ENCODE peak calls at places on chromosome 13, in eight cellular contexts. A, Q, I, U, T, F, C and Y are unnamed samples.

GRCh38 chr13:76812206-76812882 is 73.9 kb downstream of the KCTD12 start:
- DNase-seq in I (no peak), U (no peak), C (no peak), Q (peak), A (no peak), F (no peak), T (peak), Y (peak)

GRCh38 chr13:75372517-75372916 is 109.5 kb downstream of the TBC1D4 start:
- DNase-seq in A (no peak), C (no peak), I (peak), F (no peak), T (peak), Q (peak), U (no peak), Y (no peak)

GRCh38 chr13:77876176-77876575 is 42.5 kb downstream of the EDNRB start:
- DNase-seq in F (no peak), T (peak), A (no peak), U (no peak), C (no peak), Q (peak), I (no peak), Y (peak)

GRCh38 chr13:48561461-48562224 is 28.8 kb upstream of the RCBTB2 start:
- DNase-seq in F (no peak), A (peak), U (no peak), Q (no peak), I (no peak), C (no peak), T (no peak), Y (no peak)

GRCh38 chr13:51125495-51126226 is 14.6 kb upstream of the C13orf42 start:
- DNase-seq in C (peak), A (peak), Q (peak), I (peak), T (peak), F (peak), U (no peak), Y (peak)

GRCh38 chr13:78540424-78540823 is 62.9 kb downstream of the POU4F1 start:
- DNase-seq in U (no peak), T (no peak), I (no peak), A (no peak), F (no peak), C (no peak), Q (no peak), Y (no peak)

GRCh38 chr13:111429064-111429558 is 108.7 kb downstream of the TEX29 start:
- DNase-seq in Q (peak), F (no peak), U (no peak), A (no peak), I (peak), C (peak), T (peak), Y (no peak)

GRCh38 chr13:40187324-40187795 is 479.1 kb downstream of the FOXO1 start:
- DNase-seq in T (no peak), C (no peak), U (no peak), I (no peak), F (no peak), A (no peak), Q (no peak), Y (no peak)

GRCh38 chr13:77325371-77325941 is 1.4 kb downstream of the MYCBP2 start:
- DNase-seq in A (no peak), I (no peak), F (no peak), U (no peak), C (no peak), Q (peak), T (peak), Y (no peak)

GRCh38 chr13:114140909-114141255 is 8.5 kb upstream of the RASA3 start:
- DNase-seq in A (no peak), Q (no peak), C (no peak), F (no peak), T (no peak), I (no peak), U (no peak), Y (no peak)

GRCh38 chr13:97344250-97345175 is 89.5 kb upstream of the RAP2A start:
- DNase-seq in A (no peak), T (peak), F (no peak), Q (peak), U (no peak), C (peak), I (peak), Y (no peak)

GRCh38 chr13:109180905-109181425 is 551.6 kb downstream of the MYO16 start:
- DNase-seq in C (no peak), A (no peak), I (no peak), T (peak), Q (peak), U (no peak), F (no peak), Y (peak)

GRCh38 chr13:61777281-61777680 is 361.6 kb upstream of the PCDH20 start:
- DNase-seq in I (no peak), F (no peak), U (no peak), A (no peak), Q (peak), T (no peak), C (no peak), Y (no peak)

DNA sequence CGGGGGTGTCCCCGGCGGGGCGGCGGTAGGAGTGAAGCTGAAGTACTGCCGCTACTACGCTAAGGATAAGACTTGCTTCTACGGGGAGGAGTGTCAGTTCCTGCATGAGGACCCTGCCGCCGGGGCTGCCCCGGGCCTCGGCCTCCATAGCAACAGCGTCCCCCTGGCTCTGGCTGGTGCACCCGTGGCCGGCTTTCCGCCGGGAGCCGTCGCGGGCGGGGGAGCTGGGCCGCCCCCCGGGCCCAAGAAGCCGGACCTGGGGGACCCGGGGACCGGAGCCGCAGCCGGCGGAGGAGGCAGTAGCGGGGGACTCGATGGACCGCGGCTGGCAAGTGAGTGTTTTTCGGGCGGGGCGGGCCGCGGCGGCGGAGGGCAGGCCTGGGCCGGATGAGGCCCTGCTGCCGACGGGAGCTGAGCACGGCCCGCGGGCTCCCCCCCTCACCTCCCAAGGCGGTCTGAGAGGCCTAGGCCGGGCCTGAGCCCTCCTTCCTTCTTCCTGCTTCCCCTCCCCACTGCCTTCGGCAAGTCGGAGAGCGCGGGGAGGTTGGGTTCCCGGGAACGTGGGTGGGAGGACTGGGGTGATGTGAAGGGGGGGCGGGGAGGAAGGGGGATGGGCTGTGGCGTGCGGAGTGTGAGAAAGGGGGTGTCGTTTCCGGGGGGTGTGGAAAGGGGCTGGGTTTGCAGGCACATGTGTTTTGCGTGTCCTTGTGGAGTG is 568 bp downstream of the PAN3 start:
- DNase-seq in I (peak), A (peak), U (peak), F (peak), T (peak), Q (peak), C (peak), Y (peak)
- TF ChIP-seq CTCF in I (no peak), A (no peak), U (no peak), F (no peak), T (no peak), Q (no peak), C (no peak), Y (no peak)

GRCh38 chr13:71677114-71677513 is 189.9 kb downstream of the DACH1 start:
- DNase-seq in A (no peak), Q (no peak), C (peak), F (no peak), T (no peak), U (no peak), I (no peak), Y (no peak)

GRCh38 chr13:71674776-71675352 is 192.1 kb downstream of the DACH1 start:
- DNase-seq in Q (no peak), A (no peak), F (no peak), C (no peak), U (no peak), T (no peak), I (no peak), Y (no peak)

GRCh38 chr13:71672527-71672926 is 194.5 kb downstream of the DACH1 start:
- DNase-seq in U (no peak), Q (peak), F (no peak), T (no peak), C (no peak), A (no peak), I (no peak), Y (no peak)
- TF ChIP-seq CTCF in U (no peak), Q (peak), F (no peak), T (no peak), C (peak), A (no peak), I (no peak), Y (peak)

GRCh38 chr13:23357349-23357748 is 76.2 kb downstream of the SACS start:
- DNase-seq in U (no peak), Q (peak), A (no peak), C (no peak), I (no peak), T (peak), F (no peak), Y (no peak)
- TF ChIP-seq CTCF in U (peak), Q (no peak), A (no peak), C (no peak), I (no peak), T (peak), F (no peak), Y (no peak)

GRCh38 chr13:43874512-43875092 is 4.9 kb downstream of the CCDC122 start:
- DNase-seq in Q (peak), A (no peak), C (no peak), I (no peak), F (no peak), U (no peak), T (peak), Y (no peak)
- TF ChIP-seq CTCF in Q (peak), A (peak), C (peak), I (peak), F (peak), U (peak), T (peak), Y (peak)

GRCh38 chr13:21171420-21171819 is 4.9 kb downstream of the SKA3 start:
- DNase-seq in I (no peak), A (no peak), T (no peak), Q (no peak), F (no peak), U (no peak), C (no peak), Y (no peak)
- TF ChIP-seq CTCF in I (no peak), A (no peak), T (no peak), Q (no peak), F (no peak), U (no peak), C (no peak), Y (no peak)